ENCODE peak calls at places on chromosomes 13 and 19, in six cellular contexts. One of them, this sample, is unnamed.
A peak's percentile ranks its signal among the peaks of the same experiment; 100 is the strongest.

GRCh38 chr13:79870123-79870522 is 389.2 kb downstream of the NDFIP2 start:
- DNase-seq in fibroblast of the aortic adventitia: peak; percentile 40
- DNase-seq in GM23338: peak; percentile 23
- DNase-seq in PC-9: no peak
- DNase-seq in CD8-positive, alpha-beta T cell: no peak
- DNase-seq in endothelial cell: no peak
- DNase-seq in this sample: no peak

GRCh38 chr13:61339054-61339621 is 76.5 kb downstream of the PCDH20 start:
- DNase-seq in fibroblast of the aortic adventitia: no peak
- DNase-seq in GM23338: peak; percentile 14
- DNase-seq in PC-9: no peak
- DNase-seq in CD8-positive, alpha-beta T cell: no peak
- DNase-seq in endothelial cell: no peak
- DNase-seq in this sample: no peak

GRCh38 chr19:5961969-5962945 is 15.7 kb downstream of the RANBP3 start:
- DNase-seq in fibroblast of the aortic adventitia: no peak
- DNase-seq in GM23338: no peak
- DNase-seq in PC-9: no peak
- DNase-seq in CD8-positive, alpha-beta T cell: peak; percentile 65
- DNase-seq in endothelial cell: peak; percentile 47
- DNase-seq in this sample: no peak

GRCh38 chr19:17243854-17244617 is 1.7 kb downstream of the NR2F6 start:
- DNase-seq in fibroblast of the aortic adventitia: peak; percentile 50
- DNase-seq in GM23338: peak; percentile 75
- DNase-seq in PC-9: peak; percentile 43
- DNase-seq in CD8-positive, alpha-beta T cell: no peak
- DNase-seq in endothelial cell: peak; percentile 42
- DNase-seq in this sample: no peak

GRCh38 chr13:66208589-66208988 is 1021.5 kb downstream of the PCDH9 start:
- DNase-seq in fibroblast of the aortic adventitia: no peak
- DNase-seq in GM23338: no peak
- DNase-seq in PC-9: no peak
- DNase-seq in CD8-positive, alpha-beta T cell: no peak
- DNase-seq in endothelial cell: no peak
- DNase-seq in this sample: no peak

GRCh38 chr19:54190942-54191670 is at the start of gene TSEN34:
- DNase-seq in fibroblast of the aortic adventitia: no peak
- DNase-seq in GM23338: peak; percentile 88
- DNase-seq in PC-9: peak; percentile 93
- DNase-seq in CD8-positive, alpha-beta T cell: peak; percentile 82
- DNase-seq in endothelial cell: peak; percentile 87
- DNase-seq in this sample: peak; percentile 84

GRCh38 chr19:4639531-4640246 is 373 bp downstream of the TNFAIP8L1 start:
- DNase-seq in fibroblast of the aortic adventitia: no peak
- DNase-seq in GM23338: no peak
- DNase-seq in PC-9: no peak
- DNase-seq in CD8-positive, alpha-beta T cell: no peak
- DNase-seq in endothelial cell: no peak
- DNase-seq in this sample: peak; percentile 45

GRCh38 chr19:459724-460511 is 915 bp downstream of the SHC2 start:
- DNase-seq in fibroblast of the aortic adventitia: peak; percentile 35
- DNase-seq in GM23338: peak; percentile 60
- DNase-seq in PC-9: peak; percentile 51
- DNase-seq in CD8-positive, alpha-beta T cell: no peak
- DNase-seq in endothelial cell: peak; percentile 71
- DNase-seq in this sample: no peak

GRCh38 chr19:44304659-44305193 is at the start of gene ZNF235:
- DNase-seq in fibroblast of the aortic adventitia: peak; percentile 99
- DNase-seq in GM23338: peak; percentile 98
- DNase-seq in PC-9: peak; percentile 85
- DNase-seq in CD8-positive, alpha-beta T cell: peak; percentile 58
- DNase-seq in endothelial cell: peak; percentile 74
- DNase-seq in this sample: peak; percentile 90

GRCh38 chr19:13103961-13104847 is 1.5 kb upstream of the LYL1 start:
- DNase-seq in fibroblast of the aortic adventitia: no peak
- DNase-seq in GM23338: peak; percentile 81
- DNase-seq in PC-9: no peak
- DNase-seq in CD8-positive, alpha-beta T cell: peak; percentile 53
- DNase-seq in endothelial cell: peak; percentile 78
- DNase-seq in this sample: peak; percentile 85

GRCh38 chr13:81872581-81872980 is 1531.7 kb upstream of the SPRY2 start:
- DNase-seq in fibroblast of the aortic adventitia: no peak
- DNase-seq in GM23338: peak; percentile 58
- DNase-seq in PC-9: peak; percentile 3
- DNase-seq in CD8-positive, alpha-beta T cell: no peak
- DNase-seq in endothelial cell: peak; percentile 35
- DNase-seq in this sample: no peak

DNA sequence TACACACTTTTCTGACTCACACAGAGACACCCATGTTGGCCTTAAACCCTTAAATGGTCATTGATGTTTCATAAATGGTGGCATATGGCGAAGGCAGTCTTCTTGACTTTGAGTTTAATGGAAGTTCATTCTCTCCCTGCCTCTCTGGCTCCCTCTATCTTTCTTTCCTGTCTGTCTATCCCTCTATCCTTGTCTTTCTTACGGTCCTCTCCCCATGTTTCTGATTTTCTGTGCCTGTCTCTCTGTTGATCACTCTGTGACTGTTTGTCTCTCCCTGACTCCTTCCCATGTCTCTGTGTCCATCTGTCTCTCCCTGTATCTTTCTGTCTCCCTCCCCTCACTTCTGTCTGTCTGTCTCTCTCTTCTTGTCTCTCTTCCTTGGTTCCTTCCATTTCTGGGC is 43.2 kb upstream of the SHKBP1 start:
- DNase-seq in fibroblast of the aortic adventitia: no peak
- DNase-seq in GM23338: peak; percentile 40
- DNase-seq in PC-9: no peak
- DNase-seq in CD8-positive, alpha-beta T cell: no peak
- DNase-seq in endothelial cell: no peak
- DNase-seq in this sample: no peak
- TF ChIP-seq CTCF in fibroblast of the aortic adventitia: peak; percentile 37
- TF ChIP-seq CTCF in GM23338: peak; percentile 45
- TF ChIP-seq CTCF in PC-9: peak; percentile 23
- TF ChIP-seq CTCF in CD8-positive, alpha-beta T cell: no peak
- TF ChIP-seq CTCF in endothelial cell: no peak
- TF ChIP-seq CTCF in this sample: no peak

GRCh38 chr13:75685239-75685697 is 49.1 kb downstream of the LMO7 start:
- DNase-seq in fibroblast of the aortic adventitia: peak; percentile 80
- DNase-seq in GM23338: peak; percentile 57
- DNase-seq in PC-9: peak; percentile 16
- DNase-seq in CD8-positive, alpha-beta T cell: no peak
- DNase-seq in endothelial cell: no peak
- DNase-seq in this sample: no peak
- TF ChIP-seq CTCF in fibroblast of the aortic adventitia: peak; percentile 64
- TF ChIP-seq CTCF in GM23338: peak; percentile 40
- TF ChIP-seq CTCF in PC-9: no peak
- TF ChIP-seq CTCF in CD8-positive, alpha-beta T cell: no peak
- TF ChIP-seq CTCF in endothelial cell: no peak
- TF ChIP-seq CTCF in this sample: no peak

GRCh38 chr19:48634036-48634342 is 3.2 kb downstream of the DBP start:
- DNase-seq in fibroblast of the aortic adventitia: no peak
- DNase-seq in GM23338: no peak
- DNase-seq in PC-9: no peak
- DNase-seq in CD8-positive, alpha-beta T cell: no peak
- DNase-seq in endothelial cell: no peak
- DNase-seq in this sample: no peak

GRCh38 chr19:48634424-48635262 is 2.5 kb downstream of the DBP start:
- DNase-seq in fibroblast of the aortic adventitia: peak; percentile 95
- DNase-seq in GM23338: peak; percentile 99
- DNase-seq in PC-9: peak; percentile 97
- DNase-seq in CD8-positive, alpha-beta T cell: peak; percentile 89
- DNase-seq in endothelial cell: peak; percentile 84
- DNase-seq in this sample: peak; percentile 84

GRCh38 chr19:48636859-48637448 is at the start of gene DBP:
- DNase-seq in fibroblast of the aortic adventitia: no peak
- DNase-seq in GM23338: peak; percentile 63
- DNase-seq in PC-9: no peak
- DNase-seq in CD8-positive, alpha-beta T cell: no peak
- DNase-seq in endothelial cell: no peak
- DNase-seq in this sample: no peak

GRCh38 chr19:48635966-48636858 is 967 bp downstream of the DBP start:
- DNase-seq in fibroblast of the aortic adventitia: no peak
- DNase-seq in GM23338: peak; percentile 48
- DNase-seq in PC-9: peak; percentile 38
- DNase-seq in CD8-positive, alpha-beta T cell: no peak
- DNase-seq in endothelial cell: no peak
- DNase-seq in this sample: no peak

DNA sequence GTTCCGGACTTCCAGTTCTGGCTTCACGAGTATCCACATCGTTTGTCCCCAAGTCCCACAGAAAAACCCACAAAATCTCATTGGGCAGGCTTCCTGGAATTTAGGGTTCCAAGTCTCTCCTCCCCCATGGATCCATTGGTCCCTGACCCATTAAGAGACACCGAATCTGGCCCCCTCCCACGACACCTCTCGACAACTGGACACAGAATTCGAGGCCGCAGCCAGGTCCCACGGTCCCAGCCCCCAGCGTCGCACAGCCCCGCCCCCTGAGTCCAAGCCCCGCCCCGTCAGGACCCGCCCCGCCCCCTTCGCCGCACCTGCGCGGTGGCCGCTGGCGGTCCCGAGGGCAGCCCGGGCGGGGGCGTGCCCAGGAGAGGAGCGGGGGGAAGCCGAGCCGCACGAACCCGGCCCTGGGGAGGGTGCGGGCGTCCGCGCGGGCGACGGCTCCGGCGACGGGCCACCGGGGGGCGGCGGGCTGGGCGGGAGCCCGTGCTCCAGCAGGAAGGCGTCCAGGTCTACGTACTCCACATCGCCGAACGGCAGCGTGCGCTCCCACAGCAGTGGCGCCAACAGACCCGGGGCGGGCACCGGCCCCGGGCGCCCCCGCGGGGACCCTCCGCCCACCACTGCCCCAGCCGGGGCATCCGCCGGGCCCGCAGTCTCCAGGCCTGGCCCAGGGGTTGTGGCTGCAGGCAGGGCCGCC is 1.8 kb downstream of the DBP start:
- DNase-seq in fibroblast of the aortic adventitia: no peak
- DNase-seq in GM23338: peak; percentile 79
- DNase-seq in PC-9: peak; percentile 78
- DNase-seq in CD8-positive, alpha-beta T cell: peak; percentile 76
- DNase-seq in endothelial cell: peak; percentile 67
- DNase-seq in this sample: peak; percentile 89
- TF ChIP-seq CTCF in fibroblast of the aortic adventitia: no peak
- TF ChIP-seq CTCF in GM23338: no peak
- TF ChIP-seq CTCF in PC-9: no peak
- TF ChIP-seq CTCF in CD8-positive, alpha-beta T cell: no peak
- TF ChIP-seq CTCF in endothelial cell: no peak
- TF ChIP-seq CTCF in this sample: no peak

GRCh38 chr19:14554382-14554812 is 17.5 kb downstream of the NDUFB7 start:
- DNase-seq in fibroblast of the aortic adventitia: no peak
- DNase-seq in GM23338: peak; percentile 55
- DNase-seq in PC-9: peak; percentile 42
- DNase-seq in CD8-positive, alpha-beta T cell: no peak
- DNase-seq in endothelial cell: no peak
- DNase-seq in this sample: no peak
- TF ChIP-seq CTCF in fibroblast of the aortic adventitia: no peak
- TF ChIP-seq CTCF in GM23338: no peak
- TF ChIP-seq CTCF in PC-9: no peak
- TF ChIP-seq CTCF in CD8-positive, alpha-beta T cell: no peak
- TF ChIP-seq CTCF in endothelial cell: no peak
- TF ChIP-seq CTCF in this sample: no peak

GRCh38 chr19:11675569-11675968 is 63.2 kb downstream of the ZNF823 start:
- DNase-seq in fibroblast of the aortic adventitia: no peak
- DNase-seq in GM23338: no peak
- DNase-seq in PC-9: no peak
- DNase-seq in CD8-positive, alpha-beta T cell: no peak
- DNase-seq in endothelial cell: no peak
- DNase-seq in this sample: no peak

GRCh38 chr19:11673608-11674041 is 65.1 kb downstream of the ZNF823 start:
- DNase-seq in fibroblast of the aortic adventitia: peak; percentile 73
- DNase-seq in GM23338: peak; percentile 93
- DNase-seq in PC-9: peak; percentile 28
- DNase-seq in CD8-positive, alpha-beta T cell: no peak
- DNase-seq in endothelial cell: peak; percentile 47
- DNase-seq in this sample: no peak

GRCh38 chr19:11678504-11678903 is 60.2 kb downstream of the ZNF823 start:
- DNase-seq in fibroblast of the aortic adventitia: no peak
- DNase-seq in GM23338: no peak
- DNase-seq in PC-9: no peak
- DNase-seq in CD8-positive, alpha-beta T cell: no peak
- DNase-seq in endothelial cell: no peak
- DNase-seq in this sample: no peak

GRCh38 chr19:11674067-11674492 is 64.7 kb downstream of the ZNF823 start:
- DNase-seq in fibroblast of the aortic adventitia: no peak
- DNase-seq in GM23338: peak; percentile 70
- DNase-seq in PC-9: no peak
- DNase-seq in CD8-positive, alpha-beta T cell: no peak
- DNase-seq in endothelial cell: no peak
- DNase-seq in this sample: no peak
- TF ChIP-seq CTCF in fibroblast of the aortic adventitia: peak; percentile 2
- TF ChIP-seq CTCF in GM23338: peak; percentile 33
- TF ChIP-seq CTCF in PC-9: no peak
- TF ChIP-seq CTCF in CD8-positive, alpha-beta T cell: no peak
- TF ChIP-seq CTCF in endothelial cell: no peak
- TF ChIP-seq CTCF in this sample: no peak

GRCh38 chr19:3161453-3161852 is 17.1 kb upstream of the S1PR4 start:
- DNase-seq in fibroblast of the aortic adventitia: peak; percentile 34
- DNase-seq in GM23338: no peak
- DNase-seq in PC-9: no peak
- DNase-seq in CD8-positive, alpha-beta T cell: no peak
- DNase-seq in endothelial cell: no peak
- DNase-seq in this sample: no peak
- TF ChIP-seq CTCF in fibroblast of the aortic adventitia: no peak
- TF ChIP-seq CTCF in GM23338: no peak
- TF ChIP-seq CTCF in PC-9: no peak
- TF ChIP-seq CTCF in CD8-positive, alpha-beta T cell: no peak
- TF ChIP-seq CTCF in endothelial cell: no peak
- TF ChIP-seq CTCF in this sample: no peak

GRCh38 chr19:31253816-31254551 is 95.3 kb downstream of the TSHZ3 start:
- DNase-seq in fibroblast of the aortic adventitia: peak; percentile 51
- DNase-seq in GM23338: no peak
- DNase-seq in PC-9: no peak
- DNase-seq in CD8-positive, alpha-beta T cell: no peak
- DNase-seq in endothelial cell: no peak
- DNase-seq in this sample: no peak

GRCh38 chr19:31252476-31252875 is 96.8 kb downstream of the TSHZ3 start:
- DNase-seq in fibroblast of the aortic adventitia: no peak
- DNase-seq in GM23338: no peak
- DNase-seq in PC-9: no peak
- DNase-seq in CD8-positive, alpha-beta T cell: no peak
- DNase-seq in endothelial cell: no peak
- DNase-seq in this sample: no peak

GRCh38 chr19:31254611-31255010 is 94.6 kb downstream of the TSHZ3 start:
- DNase-seq in fibroblast of the aortic adventitia: no peak
- DNase-seq in GM23338: no peak
- DNase-seq in PC-9: no peak
- DNase-seq in CD8-positive, alpha-beta T cell: no peak
- DNase-seq in endothelial cell: no peak
- DNase-seq in this sample: no peak

DNA sequence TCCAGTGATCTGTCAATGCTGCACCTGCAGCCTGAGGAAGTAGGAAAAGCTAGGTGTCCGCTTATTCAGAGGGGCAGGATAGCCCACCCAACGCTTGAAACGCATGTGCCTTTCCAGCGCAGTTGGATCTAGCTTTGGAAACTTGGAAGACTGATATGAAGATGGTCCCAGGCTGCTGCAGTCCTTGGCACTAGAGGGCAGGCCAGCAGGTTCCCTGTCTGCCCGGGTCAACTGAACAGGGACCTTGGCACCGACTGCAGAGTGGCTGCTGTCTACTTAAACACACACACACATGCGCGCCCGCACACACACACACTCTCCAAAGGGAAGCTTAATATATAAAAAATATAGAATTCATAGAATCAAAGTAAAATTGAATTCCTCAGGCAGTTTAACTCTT is 100.0 kb downstream of the TSHZ3 start:
- DNase-seq in fibroblast of the aortic adventitia: no peak
- DNase-seq in GM23338: no peak
- DNase-seq in PC-9: no peak
- DNase-seq in CD8-positive, alpha-beta T cell: no peak
- DNase-seq in endothelial cell: no peak
- DNase-seq in this sample: no peak
- TF ChIP-seq CTCF in fibroblast of the aortic adventitia: no peak
- TF ChIP-seq CTCF in GM23338: peak; percentile 7
- TF ChIP-seq CTCF in PC-9: no peak
- TF ChIP-seq CTCF in CD8-positive, alpha-beta T cell: no peak
- TF ChIP-seq CTCF in endothelial cell: no peak
- TF ChIP-seq CTCF in this sample: no peak